ENCODE peak calls at places on chromosomes 1 and 21, in seven cellular contexts. R is AG20443; D is ovary; Z is activated CD8-positive, alpha-beta memory T cell treated with anti-CD3 and anti-CD28 coated beads, Interleukin-2, amount 50 U/mL, for 48 hours; N is activated CD8-positive, alpha-beta T cell treated with anti-CD3 and anti-CD28 coated beads, Interleukin-2, amount 10 ng/mL, durations not matched to agents 7 days and 5 days; O is GF-D8; E is GM04503. G is an unnamed sample.

GRCh38 chr1:25888426-25888987 is 13.0 kb upstream of the PAQR7 start:
- DNase-seq in R (no peak), D (no peak), Z (no peak), N (no peak), O (no peak), E (no peak), G (no peak)

GRCh38 chr1:68128157-68128556 is 77.7 kb upstream of the DIRAS3 start:
- DNase-seq in R (no peak), D (no peak), Z (no peak), N (no peak), O (no peak), E (no peak), G (no peak)

GRCh38 chr1:225711236-225711937 is 58.5 kb upstream of the ENAH start:
- DNase-seq in R (no peak), D (no peak), Z (no peak), N (no peak), O (no peak), E (no peak), G (no peak)

GRCh38 chr1:210293191-210293607 is 35.5 kb upstream of the HHAT start:
- DNase-seq in R (peak; percentile 81), D (peak; percentile 69), Z (no peak), N (no peak), O (no peak), E (peak; percentile 92), G (no peak)

GRCh38 chr1:66242646-66243547 is 291.1 kb upstream of the SGIP1 start:
- DNase-seq in R (peak; percentile 86), D (peak; percentile 76), Z (peak; percentile 83), N (peak; percentile 83), O (no peak), E (no peak), G (no peak)

GRCh38 chr21:43603641-43604504 is 55.4 kb downstream of the HSF2BP start:
- DNase-seq in R (peak; percentile 64), D (no peak), Z (no peak), N (no peak), O (no peak), E (no peak), G (no peak)

GRCh38 chr1:100494393-100495084 is 43.4 kb upstream of the GPR88 start:
- DNase-seq in R (no peak), D (no peak), Z (no peak), N (no peak), O (no peak), E (no peak), G (no peak)

GRCh38 chr1:50841791-50842387 is 118.2 kb downstream of the FAF1 start:
- DNase-seq in R (peak; percentile 59), D (no peak), Z (no peak), N (no peak), O (no peak), E (peak; percentile 67), G (no peak)

GRCh38 chr1:155961937-155962336 is 16.4 kb downstream of the ARHGEF2 start:
- DNase-seq in R (peak; percentile 94), D (no peak), Z (no peak), N (no peak), O (no peak), E (peak; percentile 81), G (no peak)

GRCh38 chr1:41138549-41138948 is 103.6 kb downstream of the SCMH1 start:
- DNase-seq in R (no peak), D (no peak), Z (no peak), N (no peak), O (no peak), E (no peak), G (no peak)

GRCh38 chr1:170669586-170670332 is 5.8 kb downstream of the PRRX1 start:
- DNase-seq in R (no peak), D (no peak), Z (no peak), N (no peak), O (no peak), E (no peak), G (no peak)

GRCh38 chr21:25175938-25176337 is 431.3 kb downstream of the MRPL39 start:
- DNase-seq in R (no peak), D (no peak), Z (no peak), N (no peak), O (no peak), E (no peak), G (no peak)

GRCh38 chr1:50973875-50974617 is 4.0 kb downstream of the CDKN2C start:
- DNase-seq in R (no peak), D (no peak), Z (no peak), N (no peak), O (no peak), E (no peak), G (no peak)

GRCh38 chr1:164560076-164560475 is 1.1 kb downstream of the PBX1 start:
- DNase-seq in R (no peak), D (no peak), Z (no peak), N (no peak), O (no peak), E (no peak), G (no peak)

GRCh38 chr1:40842201-40842600 is 20.0 kb downstream of the CITED4 start:
- DNase-seq in R (no peak), D (no peak), Z (no peak), N (no peak), O (no peak), E (no peak), G (no peak)

GRCh38 chr1:109226078-109226445 is 12.3 kb downstream of the SARS1 start:
- DNase-seq in R (no peak), D (no peak), Z (no peak), N (no peak), O (no peak), E (no peak), G (no peak)

GRCh38 chr1:39412892-39413291 is 78.5 kb upstream of the BMP8A start:
- DNase-seq in R (no peak), D (no peak), Z (no peak), N (no peak), O (no peak), E (no peak), G (no peak)

GRCh38 chr1:65147424-65148177 is 402 bp upstream of the AK4 start:
- DNase-seq in R (peak; percentile 76), D (peak; percentile 53), Z (peak; percentile 81), N (peak; percentile 79), O (no peak), E (no peak), G (no peak)

GRCh38 chr1:93616996-93617669 is 64.5 kb downstream of the BCAR3 start:
- DNase-seq in R (no peak), D (no peak), Z (no peak), N (no peak), O (no peak), E (no peak), G (no peak)

GRCh38 chr1:79660127-79660526 is 653.6 kb upstream of the ADGRL4 start:
- DNase-seq in R (no peak), D (no peak), Z (no peak), N (no peak), O (no peak), E (no peak), G (no peak)

GRCh38 chr1:155976062-155976912 is 2.1 kb downstream of the ARHGEF2 start:
- DNase-seq in R (peak; percentile 75), D (peak; percentile 91), Z (peak; percentile 65), N (peak; percentile 63), O (peak; percentile 84), E (peak; percentile 36), G (peak; percentile 77)

GRCh38 chr21:29005696-29006095 is 13.0 kb upstream of the LTN1 start:
- DNase-seq in R (no peak), D (no peak), Z (no peak), N (no peak), O (no peak), E (no peak), G (no peak)

G was measured in SIG-M5.